ENCODE peak calls at places on chromosomes 6 and 20, in four cellular contexts. C, K, I and F are unnamed samples.

GRCh38 chr6:132131777-132132176 is 180.6 kb upstream of the CCN2 start:
- DNase-seq in C (peak), K (no peak), I (no peak), F (no peak)

GRCh38 chr6:139540276-139540675 is 165.8 kb upstream of the CITED2 start:
- DNase-seq in C (no peak), K (no peak), I (peak), F (peak)

GRCh38 chr6:12967686-12968085 is 251.1 kb downstream of the PHACTR1 start:
- DNase-seq in C (no peak), K (no peak), I (no peak), F (no peak)

GRCh38 chr20:63979549-63980316 is at the start of gene SAMD10:
- DNase-seq in C (no peak), K (no peak), I (peak), F (peak)

GRCh38 chr6:144415014-144415413 is 129.9 kb downstream of the UTRN start:
- DNase-seq in C (no peak), K (no peak), I (no peak), F (no peak)

GRCh38 chr20:33442136-33443005 is 1.2 kb downstream of the SNTA1 start:
- DNase-seq in C (no peak), K (no peak), I (no peak), F (peak)

GRCh38 chr6:7139835-7140470 is 32.2 kb downstream of the RREB1 start:
- DNase-seq in C (no peak), K (no peak), I (no peak), F (no peak)

GRCh38 chr6:163162874-163163213 is 251.7 kb upstream of the QKI start:
- DNase-seq in C (no peak), K (no peak), I (no peak), F (no peak)

GRCh38 chr20:16902657-16903056 is 154.5 kb downstream of the OTOR start:
- DNase-seq in C (no peak), K (no peak), I (no peak), F (no peak)

GRCh38 chr6:44052419-44053011 is 74.7 kb downstream of the MRPL14 start:
- DNase-seq in C (no peak), K (no peak), I (no peak), F (peak)

GRCh38 chr6:43217351-43217750 is 11.9 kb downstream of the DNPH1 start:
- DNase-seq in C (no peak), K (no peak), I (no peak), F (no peak)

GRCh38 chr20:63576311-63576710 is 2.3 kb upstream of the HELZ2 start:
- DNase-seq in C (no peak), K (no peak), I (no peak), F (no peak)

GRCh38 chr6:137866200-137866913 is 702 bp upstream of the TNFAIP3 start:
- DNase-seq in C (no peak), K (no peak), I (no peak), F (peak)

GRCh38 chr6:137868721-137869631 is 1.9 kb downstream of the TNFAIP3 start:
- DNase-seq in C (no peak), K (no peak), I (no peak), F (no peak)

GRCh38 chr6:137867685-137868509 is 838 bp downstream of the TNFAIP3 start:
- DNase-seq in C (no peak), K (peak), I (peak), F (peak)

GRCh38 chr6:137864812-137865508 is 2.1 kb upstream of the TNFAIP3 start:
- DNase-seq in C (no peak), K (no peak), I (no peak), F (no peak)

GRCh38 chr6:137866914-137867684 is at the start of gene TNFAIP3:
- DNase-seq in C (peak), K (peak), I (peak), F (peak)
- TF ChIP-seq POLR2AphosphoS5 in C (peak), K (peak), I (peak), F (peak)

GRCh38 chr6:35359744-35360348 is 17.5 kb downstream of the PPARD start:
- DNase-seq in C (no peak), K (peak), I (no peak), F (no peak)
- TF ChIP-seq POLR2AphosphoS5 in C (no peak), K (peak), I (no peak), F (no peak)

GRCh38 chr6:4660377-4661321 is 115.6 kb upstream of the CDYL start:
- DNase-seq in C (no peak), K (no peak), I (no peak), F (no peak)
- TF ChIP-seq POLR2AphosphoS5 in C (no peak), K (no peak), I (peak), F (no peak)

GRCh38 chr20:60653111-60653845 is 598.8 kb upstream of the CDH4 start:
- DNase-seq in C (no peak), K (no peak), I (no peak), F (no peak)
- TF ChIP-seq POLR2AphosphoS5 in C (no peak), K (no peak), I (no peak), F (no peak)

DNA sequence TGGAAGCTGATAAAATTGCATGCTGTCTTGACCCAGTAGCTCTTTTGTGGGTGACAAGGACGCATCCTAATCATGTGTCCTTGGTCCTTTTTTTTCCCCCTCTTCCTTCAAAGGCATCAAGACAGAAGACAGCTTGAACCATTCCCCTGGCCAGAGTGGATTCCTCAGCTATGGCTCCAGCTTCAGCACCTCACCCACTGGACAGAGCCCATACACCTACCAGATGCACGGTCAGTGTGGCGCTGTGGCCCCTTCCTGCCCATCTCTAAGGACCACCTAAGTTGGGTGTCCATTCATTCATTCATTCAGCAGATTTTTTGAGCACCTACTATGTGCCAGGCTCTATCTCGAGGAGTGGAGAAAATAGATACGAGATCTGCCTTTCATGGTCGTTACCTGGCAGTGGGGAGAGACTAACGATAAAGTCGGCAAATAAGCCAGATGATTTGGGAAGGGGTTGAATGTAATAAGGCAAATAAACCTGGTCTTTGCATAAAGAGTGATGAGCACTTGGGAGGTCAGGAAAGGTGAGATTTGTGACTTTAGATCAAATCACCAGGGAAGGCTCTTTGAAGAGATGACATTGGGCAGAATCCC is 121.5 kb downstream of the EYA2 start:
- DNase-seq in C (no peak), K (no peak), I (no peak), F (no peak)
- TF ChIP-seq POLR2AphosphoS5 in C (no peak), K (no peak), I (no peak), F (no peak)

GRCh38 chr6:158828807-158829206 is 9.6 kb upstream of the EZR start:
- DNase-seq in C (no peak), K (no peak), I (no peak), F (no peak)

GRCh38 chr6:158826819-158827501 is 7.8 kb upstream of the EZR start:
- DNase-seq in C (no peak), K (no peak), I (no peak), F (no peak)

GRCh38 chr6:158819977-158820632 is 937 bp upstream of the EZR start:
- DNase-seq in C (no peak), K (no peak), I (no peak), F (no peak)

GRCh38 chr6:158825951-158826306 is 6.8 kb upstream of the EZR start:
- DNase-seq in C (no peak), K (no peak), I (no peak), F (no peak)

DNA sequence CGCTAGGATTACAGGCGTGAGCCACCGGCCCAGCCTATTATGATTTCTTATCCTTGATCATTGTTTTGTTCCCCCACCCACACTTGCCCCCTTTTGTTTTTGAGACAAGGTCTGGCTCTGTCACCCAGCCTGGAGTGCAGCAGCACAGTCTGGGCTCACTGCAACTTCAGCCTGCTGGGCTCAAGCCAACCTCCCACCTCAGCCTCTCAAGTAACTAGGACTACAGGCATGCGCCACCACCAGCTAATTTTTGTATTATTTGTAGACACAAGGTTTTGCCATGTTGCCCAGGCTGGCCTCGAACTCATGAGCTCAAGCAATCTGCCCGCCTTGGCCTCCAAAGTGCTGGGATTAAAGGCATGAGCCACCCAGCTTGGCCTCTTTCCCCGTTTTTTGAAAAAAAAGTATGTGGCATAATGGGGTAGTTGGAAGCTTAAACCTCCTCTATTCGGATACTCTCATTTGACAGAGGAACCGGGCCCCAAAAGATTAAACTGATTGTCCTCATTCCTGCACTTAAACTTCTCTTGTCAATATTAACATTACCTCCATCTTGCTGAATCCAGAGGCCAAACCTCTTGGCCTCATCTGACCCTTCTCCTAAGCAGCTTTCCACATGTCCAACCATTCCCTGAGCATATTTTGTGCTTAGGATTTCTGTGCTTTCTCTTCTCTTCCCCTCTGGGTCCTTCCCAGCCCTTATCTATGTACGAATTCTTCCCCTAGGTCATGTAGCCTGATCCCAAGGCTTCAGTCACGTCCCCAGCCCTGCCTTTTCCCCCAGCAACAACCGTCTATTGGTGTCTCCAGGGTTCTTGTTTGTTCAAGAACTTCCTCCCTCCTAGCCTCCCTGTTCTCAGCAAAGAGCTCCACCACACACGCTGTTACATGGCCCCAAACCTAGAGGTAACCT is 6.1 kb upstream of the EZR start:
- DNase-seq in C (no peak), K (no peak), I (no peak), F (no peak)
- TF ChIP-seq POLR2AphosphoS5 in C (no peak), K (no peak), I (no peak), F (no peak)

DNA sequence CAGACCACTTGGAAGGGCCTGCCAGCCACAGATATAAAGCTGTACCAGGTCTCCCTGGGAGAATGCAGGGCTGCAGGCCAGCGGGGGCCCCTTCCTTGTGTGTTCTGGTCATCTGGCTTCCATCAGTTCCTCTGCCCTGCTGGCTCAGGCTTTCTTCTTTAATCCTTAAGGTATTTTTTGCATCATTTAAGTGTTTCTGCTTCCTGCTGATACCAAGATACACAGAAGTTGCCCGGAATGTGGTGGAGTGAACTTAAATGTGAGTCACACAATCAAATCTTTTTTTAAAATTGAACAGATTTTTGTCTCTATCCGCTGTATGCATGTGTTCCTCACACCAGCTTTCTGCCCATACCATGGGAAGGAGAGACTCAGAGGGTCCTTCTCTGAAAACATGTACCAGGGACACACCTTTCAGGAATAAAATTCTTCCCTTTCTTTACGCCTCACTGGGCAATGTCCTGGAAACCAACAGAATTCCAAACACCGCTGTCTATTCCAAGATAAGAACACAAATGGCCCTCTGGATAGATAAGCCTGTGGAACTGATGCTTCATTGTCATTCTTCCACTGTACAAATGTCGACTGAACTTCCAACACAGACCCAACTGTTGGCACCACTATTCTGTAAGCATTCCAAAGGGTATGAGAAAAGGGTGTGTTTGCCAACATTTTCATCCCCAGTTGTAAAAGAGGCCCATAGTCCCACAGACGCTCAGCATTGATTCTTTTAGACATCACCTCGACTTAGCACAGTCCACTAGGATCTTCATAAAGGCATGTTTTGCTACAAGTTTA is 206.2 kb upstream of the MYLIP start:
- DNase-seq in C (no peak), K (no peak), I (no peak), F (no peak)
- TF ChIP-seq POLR2AphosphoS5 in C (no peak), K (no peak), I (no peak), F (no peak)